ENCODE peak calls at places on chromosomes 3 and 15, in five cellular contexts. L, P, A, H and Y are unnamed samples. For H3K4me1, the result is how much of the 10 kb centered on the place peaks cover.

GRCh38 chr3:10321630-10322354 is 880 bp upstream of the SEC13 start:
- DNase-seq in L (no peak), H (no peak), P (no peak), A (no peak), Y (no peak)

GRCh38 chr3:46661776-46662766 is 31.4 kb downstream of the ALS2CL start:
- DNase-seq in L (no peak), P (no peak), H (no peak), A (no peak), Y (no peak)

GRCh38 chr3:119457260-119457659 is 6.2 kb downstream of the TMEM39A start:
- DNase-seq in A (no peak), H (no peak), L (no peak), P (no peak), Y (no peak)

GRCh38 chr3:139520028-139520737 is 19.4 kb downstream of the RBP1 start:
- DNase-seq in P (no peak), A (no peak), H (peak), L (peak), Y (peak)

GRCh38 chr15:87981969-87982368 is 274.6 kb downstream of the NTRK3 start:
- DNase-seq in A (no peak), P (no peak), H (no peak), L (no peak), Y (no peak)

GRCh38 chr3:117479095-117479494 is 769.5 kb downstream of the TUSC7 start:
- DNase-seq in A (no peak), H (no peak), L (no peak), P (no peak), Y (no peak)

GRCh38 chr3:94294806-94295205 is 231.9 kb downstream of the NSUN3 start:
- DNase-seq in A (no peak), H (no peak), L (no peak), P (no peak), Y (no peak)

GRCh38 chr15:76150508-76150907 is 90.7 kb downstream of the TMEM266 start:
- DNase-seq in L (no peak), P (no peak), H (peak), A (peak), Y (no peak)

GRCh38 chr3:156688849-156689452 is 14.6 kb downstream of the TIPARP start:
- DNase-seq in H (no peak), A (no peak), L (no peak), P (no peak), Y (peak)

GRCh38 chr3:14771593-14772497 is 46.9 kb upstream of the FGD5 start:
- DNase-seq in A (no peak), L (no peak), P (no peak), H (peak), Y (no peak)

GRCh38 chr3:34387831-34388564 is 589.6 kb downstream of the PDCD6IP start:
- DNase-seq in A (no peak), H (no peak), P (no peak), L (no peak), Y (peak)

GRCh38 chr3:53938645-53939044 is 47.0 kb upstream of the SELENOK start:
- DNase-seq in L (peak), A (peak), P (peak), H (peak), Y (peak)

GRCh38 chr3:30162579-30162978 is 443.8 kb upstream of the TGFBR2 start:
- DNase-seq in A (no peak), H (no peak), P (no peak), L (no peak), Y (no peak)

GRCh38 chr3:16840111-16840444 is 44.7 kb upstream of the PLCL2 start:
- DNase-seq in A (no peak), L (no peak), P (no peak), H (no peak), Y (no peak)

GRCh38 chr3:31695280-31696008 is 162.7 kb downstream of the STT3B start:
- DNase-seq in A (peak), P (no peak), L (peak), H (peak), Y (peak)

GRCh38 chr15:89908226-89908625 is 4.5 kb downstream of the ARPIN start:
- DNase-seq in P (no peak), H (no peak), A (no peak), L (no peak), Y (no peak)

GRCh38 chr3:110314512-110315114 is 757.0 kb upstream of the NECTIN3 start:
- DNase-seq in A (peak), L (peak), H (peak), P (peak), Y (peak)

GRCh38 chr3:122578110-122578740 is 775 bp downstream of the PARP15 start:
- DNase-seq in A (no peak), P (no peak), H (no peak), L (no peak), Y (no peak)

DNA sequence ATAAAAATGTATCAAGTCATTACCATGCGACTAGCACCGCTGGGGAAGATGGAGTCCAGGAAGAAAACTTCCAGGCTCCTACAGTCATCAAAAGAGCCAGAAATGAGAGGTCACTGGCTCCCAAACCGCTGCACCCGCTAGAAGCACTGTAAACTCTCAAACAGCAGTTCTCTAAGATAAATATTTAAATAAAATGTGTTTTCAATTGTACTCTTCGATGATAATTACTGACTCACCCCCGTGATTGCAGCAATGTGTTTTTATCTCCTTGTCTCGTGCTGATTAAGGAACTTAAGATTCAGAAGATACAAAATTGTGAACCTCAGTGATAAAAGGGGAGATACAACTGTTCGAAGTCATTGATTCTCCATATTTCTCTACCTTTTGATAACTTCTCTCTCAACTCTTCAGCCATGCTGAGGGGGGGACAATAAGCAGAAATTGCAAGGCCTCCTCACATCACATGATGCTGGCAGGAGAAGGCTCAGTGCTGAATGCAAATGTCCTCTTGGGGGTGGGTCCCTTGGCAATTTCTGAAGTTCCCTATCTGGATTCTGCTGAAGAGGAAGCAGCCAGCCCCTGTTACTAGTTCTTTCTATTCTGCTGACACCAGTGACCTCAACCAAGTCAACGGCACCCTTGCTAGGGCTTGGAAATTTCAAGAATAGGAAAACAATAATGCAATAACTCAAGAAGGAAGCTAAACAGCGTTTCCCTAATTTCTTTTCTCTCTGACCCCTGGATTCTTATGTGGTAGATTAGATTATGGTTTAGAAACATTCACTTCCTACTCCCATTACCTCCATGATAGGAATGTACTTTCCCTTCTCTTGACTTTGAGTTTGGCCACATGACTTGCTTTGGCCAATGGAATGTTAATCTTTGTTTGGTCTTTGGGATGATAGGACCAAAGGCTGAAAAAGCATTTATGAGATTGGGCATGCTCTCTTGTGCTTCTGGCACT is 46.0 kb upstream of the FOXP1 start:
- DNase-seq in L (no peak), A (no peak), P (no peak), H (no peak), Y (no peak)
- H3K27ac ChIP-seq in L (no peak), A (no peak), P (no peak), H (no peak), Y (no peak)

GRCh38 chr15:40330368-40330836 is 6.9 kb downstream of the INAFM2 start:
- DNase-seq in A (no peak), P (no peak), H (no peak), L (no peak), Y (no peak)

GRCh38 chr15:40332138-40332781 is 8.5 kb downstream of the CCDC9B start:
- DNase-seq in A (no peak), H (no peak), L (no peak), P (no peak), Y (no peak)

GRCh38 chr15:40331637-40332036 is 8.1 kb downstream of the INAFM2 start:
- DNase-seq in H (no peak), L (no peak), P (no peak), A (no peak), Y (no peak)

GRCh38 chr15:40329804-40330203 is 6.3 kb downstream of the INAFM2 start:
- DNase-seq in A (no peak), P (no peak), H (no peak), L (no peak), Y (no peak)

DNA sequence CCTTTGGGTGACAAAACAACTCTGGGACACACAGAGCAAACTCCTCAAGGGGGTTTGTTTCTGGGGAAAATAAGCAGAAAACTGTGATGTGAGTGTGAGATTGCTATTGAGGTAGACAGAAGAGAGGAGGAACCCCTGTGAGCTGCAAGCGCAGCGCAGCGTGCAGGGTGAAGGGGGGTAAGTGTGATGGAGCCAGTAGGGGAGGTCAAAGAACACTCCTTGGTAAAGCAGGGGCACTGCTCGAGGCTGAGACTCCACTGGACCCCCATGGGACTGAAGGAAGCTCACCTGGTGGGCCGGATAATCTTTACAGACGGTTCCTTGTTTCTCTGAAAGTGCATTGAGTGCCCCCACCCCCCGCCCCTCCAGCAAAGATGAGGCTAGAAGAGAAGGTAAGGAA is 7.5 kb downstream of the INAFM2 start:
- DNase-seq in P (no peak), H (no peak), L (no peak), A (no peak), Y (no peak)
- H3K4me1 ChIP-seq in P (under half), H (half or more), L (under half), A (under half), Y (under half)

GRCh38 chr3:197496746-197497125 is 59.0 kb downstream of the BDH1 start:
- DNase-seq in A (no peak), P (no peak), L (no peak), H (no peak), Y (no peak)

GRCh38 chr3:197495499-197495898 is 60.3 kb downstream of the BDH1 start:
- DNase-seq in P (no peak), H (no peak), L (no peak), A (no peak), Y (no peak)

GRCh38 chr3:197494366-197495058 is 61.3 kb downstream of the BDH1 start:
- DNase-seq in A (peak), P (peak), L (peak), H (peak), Y (peak)

GRCh38 chr3:197495999-197496745 is 59.6 kb downstream of the BDH1 start:
- DNase-seq in L (no peak), P (no peak), H (no peak), A (no peak), Y (no peak)

GRCh38 chr3:197495059-197495455 is 60.7 kb downstream of the BDH1 start:
- DNase-seq in H (no peak), A (no peak), L (no peak), P (no peak), Y (no peak)
- H3K27ac ChIP-seq in H (no peak), A (no peak), L (no peak), P (no peak), Y (peak)

GRCh38 chr3:171755015-171755589 is 55.2 kb downstream of the PLD1 start:
- DNase-seq in L (no peak), P (no peak), H (no peak), A (no peak), Y (no peak)
- H3K4me1 ChIP-seq in L (under half), P (under half), H (under half), A (under half), Y (under half)

DNA sequence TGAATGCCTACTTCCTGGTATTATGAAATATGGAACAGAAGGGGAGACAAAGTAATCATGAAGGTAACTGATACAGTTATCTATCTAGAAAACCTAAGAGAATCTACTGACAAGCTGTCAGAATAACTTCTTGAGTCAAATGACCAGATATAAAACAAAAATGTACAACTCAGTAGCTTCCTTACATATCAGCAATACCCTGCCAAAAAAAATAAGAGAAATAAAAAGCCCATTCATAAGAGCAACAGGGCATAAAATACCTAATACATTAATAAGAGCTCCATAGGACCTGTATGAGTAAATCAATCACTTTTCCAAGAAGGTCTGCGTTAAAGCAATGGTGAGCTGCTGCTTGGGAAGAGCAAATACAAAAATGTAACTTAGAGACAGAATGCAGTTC is 10.6 kb downstream of the EHD4 start:
- DNase-seq in P (no peak), L (no peak), H (no peak), A (no peak), Y (no peak)
- H3K27ac ChIP-seq in P (no peak), L (peak), H (peak), A (no peak), Y (no peak)

GRCh38 chr3:67898916-67899315 is 244.5 kb upstream of the SUCLG2 start:
- DNase-seq in P (no peak), L (no peak), A (no peak), H (no peak), Y (no peak)

GRCh38 chr3:67901681-67902080 is 247.3 kb upstream of the SUCLG2 start:
- DNase-seq in A (no peak), P (peak), L (no peak), H (no peak), Y (no peak)

GRCh38 chr3:67896130-67896529 is 241.7 kb upstream of the SUCLG2 start:
- DNase-seq in H (no peak), L (no peak), P (no peak), A (no peak), Y (peak)

GRCh38 chr3:67897686-67898336 is 243.4 kb upstream of the SUCLG2 start:
- DNase-seq in A (no peak), L (no peak), P (no peak), H (no peak), Y (no peak)
- H3K4me1 ChIP-seq in A (under half), L (under half), P (under half), H (under half), Y (under half)